ENCODE peak calls at places on chromosome 1, in seven cellular contexts. N, G, Y, P, A, H and V are unnamed samples.

GRCh38 chr1:42752284-42752683 is 12.2 kb upstream of the CLDN19 start:
- DNase-seq in N (no peak), G (no peak), Y (no peak), P (no peak), A (no peak), H (no peak), V (no peak)

GRCh38 chr1:115837762-115838421 is 3.0 kb downstream of the NHLH2 start:
- DNase-seq in N (no peak), G (no peak), Y (no peak), P (no peak), A (no peak), H (no peak), V (peak; percentile 54)

GRCh38 chr1:8189931-8190483 is 127.9 kb upstream of the SLC45A1 start:
- DNase-seq in N (peak; percentile 95), G (no peak), Y (no peak), P (no peak), A (peak; percentile 68), H (no peak), V (no peak)

GRCh38 chr1:16072616-16073484 is 601 bp downstream of the FAM131C start:
- DNase-seq in N (no peak), G (no peak), Y (no peak), P (no peak), A (no peak), H (peak; percentile 39), V (peak; percentile 68)

GRCh38 chr1:215128514-215128913 is 46.0 kb downstream of the KCNK2 start:
- DNase-seq in N (no peak), G (no peak), Y (no peak), P (no peak), A (no peak), H (no peak), V (no peak)

GRCh38 chr1:32865639-32866038 is 5.1 kb downstream of the FNDC5 start:
- DNase-seq in N (no peak), G (no peak), Y (no peak), P (no peak), A (no peak), H (no peak), V (no peak)

GRCh38 chr1:236253119-236253518 is 28.6 kb downstream of the ERO1B start:
- DNase-seq in N (no peak), G (no peak), Y (no peak), P (no peak), A (no peak), H (no peak), V (no peak)

GRCh38 chr1:48055854-48056253 is 58.7 kb upstream of the TRABD2B start:
- DNase-seq in N (no peak), G (peak; percentile 45), Y (no peak), P (no peak), A (no peak), H (no peak), V (no peak)

GRCh38 chr1:165851034-165851658 is 23.7 kb downstream of the UCK2 start:
- DNase-seq in N (peak; percentile 37), G (no peak), Y (no peak), P (no peak), A (no peak), H (no peak), V (no peak)

GRCh38 chr1:3543076-3544049 is 67.9 kb downstream of the MEGF6 start:
- DNase-seq in N (peak; percentile 90), G (peak; percentile 27), Y (no peak), P (peak; percentile 67), A (no peak), H (peak; percentile 59), V (peak; percentile 76)

GRCh38 chr1:35049116-35049515 is 17.4 kb upstream of the ZMYM6 start:
- DNase-seq in N (peak; percentile 65), G (no peak), Y (no peak), P (no peak), A (no peak), H (no peak), V (no peak)

GRCh38 chr1:172287207-172287606 is 133.3 kb upstream of the C1orf105 start:
- DNase-seq in N (peak; percentile 85), G (peak; percentile 32), Y (no peak), P (peak; percentile 75), A (no peak), H (no peak), V (peak; percentile 78)

GRCh38 chr1:230174765-230175747 is 108.0 kb downstream of the GALNT2 start:
- DNase-seq in N (no peak), G (peak; percentile 43), Y (no peak), P (no peak), A (no peak), H (no peak), V (no peak)

GRCh38 chr1:48043524-48043923 is 46.3 kb upstream of the TRABD2B start:
- DNase-seq in N (no peak), G (no peak), Y (no peak), P (no peak), A (no peak), H (no peak), V (no peak)

GRCh38 chr1:4176841-4177240 is 276.8 kb upstream of the C1orf174 start:
- DNase-seq in N (no peak), G (no peak), Y (no peak), P (no peak), A (no peak), H (no peak), V (no peak)

GRCh38 chr1:150362721-150363425 is 1.1 kb upstream of the RPRD2 start:
- DNase-seq in N (peak; percentile 3), G (peak; percentile 20), Y (no peak), P (no peak), A (no peak), H (no peak), V (no peak)

GRCh38 chr1:229252228-229252984 is 18.5 kb upstream of the RAB4A start:
- DNase-seq in N (no peak), G (no peak), Y (no peak), P (no peak), A (no peak), H (no peak), V (no peak)

DNA sequence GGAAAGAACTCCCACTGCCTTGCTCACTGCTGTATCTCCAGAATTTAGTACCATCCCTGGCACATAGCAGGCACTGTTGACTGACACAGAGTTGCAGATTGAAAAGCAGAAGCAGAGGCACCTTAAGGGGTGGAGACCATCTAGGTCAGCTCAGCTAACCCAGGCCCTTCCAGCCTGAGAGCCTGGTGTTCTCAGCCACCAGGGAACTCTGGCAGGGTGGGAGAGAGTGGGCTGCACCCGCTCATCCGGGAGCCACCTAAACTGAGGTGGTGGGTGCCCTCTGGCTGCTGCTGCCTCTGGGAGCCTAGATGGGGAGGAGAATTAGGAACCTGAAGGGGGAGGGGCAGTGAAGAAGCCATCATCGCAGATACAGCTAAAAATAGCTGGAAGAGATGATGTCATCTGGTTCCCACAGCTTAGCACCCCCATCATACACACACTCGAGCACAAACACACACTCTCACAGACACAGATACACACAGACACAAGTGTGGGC is 1.5 kb upstream of the TSPAN1 start:
- DNase-seq in N (peak; percentile 22), G (no peak), Y (no peak), P (no peak), A (no peak), H (no peak), V (peak; percentile 62)
- H3K27ac ChIP-seq in N (no peak overlapping the region), G (no peak overlapping the region), Y (no peak overlapping the region), P (peak overlapping the region; percentile 65), A (peak overlapping the region; percentile 23), H (peak overlapping the region; percentile 28), V (peak overlapping the region; percentile 77)

GRCh38 chr1:162905759-162906158 is 44.8 kb upstream of the CCDC190 start:
- DNase-seq in N (peak; percentile 82), G (no peak), Y (no peak), P (no peak), A (peak; percentile 70), H (no peak), V (no peak)
- H3K27ac ChIP-seq in N (peak overlapping the region; percentile 65), G (no peak overlapping the region), Y (no peak overlapping the region), P (no peak overlapping the region), A (no peak overlapping the region), H (no peak overlapping the region), V (no peak overlapping the region)

GRCh38 chr1:109620890-109621289 is 1.3 kb downstream of the AMPD2 start:
- DNase-seq in N (peak; percentile 91), G (peak; percentile 96), Y (peak; percentile 92), P (peak; percentile 91), A (no peak), H (peak; percentile 92), V (peak; percentile 98)
- H3K27ac ChIP-seq in N (peak overlapping the region; percentile 94), G (peak overlapping the region; percentile 83), Y (peak overlapping the region; percentile 85), P (peak overlapping the region; percentile 84), A (peak overlapping the region; percentile 94), H (peak overlapping the region; percentile 98), V (no peak overlapping the region)

GRCh38 chr1:112007169-112007568 is 17.7 kb upstream of the KCND3 start:
- DNase-seq in N (no peak), G (no peak), Y (no peak), P (no peak), A (no peak), H (no peak), V (no peak)
- H3K27ac ChIP-seq in N (no peak overlapping the region), G (no peak overlapping the region), Y (no peak overlapping the region), P (no peak overlapping the region), A (no peak overlapping the region), H (no peak overlapping the region), V (no peak overlapping the region)

DNA sequence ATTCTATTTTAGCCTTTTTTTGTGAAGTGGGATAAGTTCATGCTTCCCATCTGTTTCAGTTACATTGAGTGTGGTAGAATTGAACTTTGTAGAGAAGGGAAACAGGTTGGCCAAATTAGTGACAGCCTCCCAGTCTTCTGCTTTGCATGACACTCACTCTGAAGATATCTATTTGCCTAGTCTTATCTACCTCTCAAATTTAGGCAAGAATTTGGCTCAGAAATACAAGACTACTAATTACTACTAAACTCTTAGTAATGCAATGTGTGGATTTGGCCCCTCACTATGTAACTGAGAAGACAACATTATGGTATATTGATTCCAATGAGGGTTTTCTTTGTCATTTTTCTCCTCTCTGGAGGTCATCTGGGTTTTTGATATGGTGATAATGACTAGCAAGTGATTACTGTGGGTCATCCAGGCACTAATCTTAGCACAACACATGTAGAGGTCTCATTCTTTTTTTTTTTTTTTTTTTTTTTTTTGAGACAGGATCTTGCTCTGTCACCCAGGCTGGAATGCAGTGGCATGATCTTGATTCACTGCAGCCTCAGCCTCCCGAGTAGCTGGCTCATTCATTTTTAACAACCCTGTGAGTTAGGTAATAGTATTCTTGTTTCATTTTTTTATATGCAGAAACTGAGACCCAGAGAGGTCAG is 6.3 kb downstream of the FAM20B start:
- DNase-seq in N (peak; percentile 20), G (no peak), Y (no peak), P (no peak), A (no peak), H (no peak), V (no peak)
- H3K27ac ChIP-seq in N (no peak overlapping the region), G (no peak overlapping the region), Y (no peak overlapping the region), P (no peak overlapping the region), A (no peak overlapping the region), H (peak overlapping the region; percentile 38), V (no peak overlapping the region)

GRCh38 chr1:12316331-12316730 is 86.5 kb downstream of the VPS13D start:
- DNase-seq in N (peak; percentile 73), G (no peak), Y (no peak), P (no peak), A (no peak), H (no peak), V (no peak)
- H3K27ac ChIP-seq in N (no peak overlapping the region), G (no peak overlapping the region), Y (no peak overlapping the region), P (peak overlapping the region; percentile 30), A (peak overlapping the region; percentile 55), H (peak overlapping the region; percentile 62), V (peak overlapping the region; percentile 42)

GRCh38 chr1:72892461-72892860 is 610.1 kb upstream of the NEGR1 start:
- DNase-seq in N (peak; percentile 22), G (no peak), Y (no peak), P (no peak), A (no peak), H (no peak), V (no peak)
- H3K27ac ChIP-seq in N (no peak overlapping the region), G (no peak overlapping the region), Y (no peak overlapping the region), P (no peak overlapping the region), A (no peak overlapping the region), H (no peak overlapping the region), V (no peak overlapping the region)